ENCODE peak calls at places on chromosomes 1 and 21, in eight cellular contexts. R is effector CD4-positive, alpha-beta T cell; B is endodermal cell; Q is uterus; D is cardiac septum; C is CD8-positive, alpha-beta memory T cell; E is H4; V is NCI-H1417. I is an unnamed sample.

GRCh38 chr1:226296911-226297310 is 12.1 kb downstream of the LIN9 start:
- DNase-seq in R (no peak), B (no peak), Q (no peak), D (no peak), C (no peak), E (no peak), V (no peak), I (no peak)

GRCh38 chr1:223886516-223886921 is 40.8 kb upstream of the TP53BP2 start:
- DNase-seq in R (no peak), B (no peak), Q (no peak), D (no peak), C (no peak), E (no peak), V (peak), I (no peak)

GRCh38 chr1:235703516-235703915 is 53.9 kb upstream of the GNG4 start:
- DNase-seq in R (no peak), B (no peak), Q (no peak), D (no peak), C (no peak), E (no peak), V (no peak), I (no peak)

GRCh38 chr1:198756470-198756869 is 117.6 kb downstream of the PTPRC start:
- DNase-seq in R (no peak), B (no peak), Q (no peak), D (no peak), C (no peak), E (no peak), V (no peak), I (no peak)

GRCh38 chr1:199029855-199030254 is 391.0 kb downstream of the PTPRC start:
- DNase-seq in R (no peak), B (no peak), Q (no peak), D (no peak), C (no peak), E (no peak), V (no peak), I (peak)

GRCh38 chr1:156001682-156002171 is 19.0 kb downstream of the SSR2 start:
- DNase-seq in R (no peak), B (no peak), Q (no peak), D (peak), C (no peak), E (no peak), V (no peak), I (no peak)

GRCh38 chr1:150574260-150575071 is 4.9 kb downstream of the MCL1 start:
- DNase-seq in R (no peak), B (no peak), Q (no peak), D (no peak), C (no peak), E (peak), V (no peak), I (no peak)

GRCh38 chr1:10210841-10211804 is 753 bp downstream of the KIF1B start:
- DNase-seq in R (no peak), B (peak), Q (peak), D (peak), C (no peak), E (peak), V (peak), I (no peak)

GRCh38 chr1:66563094-66563800 is 29.3 kb downstream of the SGIP1 start:
- DNase-seq in R (no peak), B (peak), Q (peak), D (no peak), C (no peak), E (peak), V (no peak), I (no peak)

GRCh38 chr1:162846256-162847212 is 14.4 kb downstream of the CCDC190 start:
- DNase-seq in R (no peak), B (no peak), Q (no peak), D (no peak), C (no peak), E (peak), V (no peak), I (no peak)

GRCh38 chr1:109991400-109991925 is 6.9 kb downstream of the AHCYL1 start:
- DNase-seq in R (no peak), B (no peak), Q (no peak), D (no peak), C (no peak), E (no peak), V (no peak), I (no peak)

GRCh38 chr1:41856361-41857285 is 62.1 kb downstream of the HIVEP3 start:
- DNase-seq in R (no peak), B (no peak), Q (peak), D (no peak), C (no peak), E (no peak), V (no peak), I (no peak)

GRCh38 chr1:96487961-96488360 is 233.6 kb upstream of the PTBP2 start:
- DNase-seq in R (no peak), B (no peak), Q (no peak), D (no peak), C (no peak), E (no peak), V (no peak), I (no peak)

GRCh38 chr1:155134858-155135415 is 715 bp upstream of the SLC50A1 start:
- DNase-seq in R (peak), B (peak), Q (peak), D (peak), C (peak), E (peak), V (no peak), I (no peak)

GRCh38 chr21:15112858-15113257 is 48.1 kb upstream of the NRIP1 start:
- DNase-seq in R (no peak), B (no peak), Q (no peak), D (no peak), C (no peak), E (no peak), V (no peak), I (no peak)

GRCh38 chr1:14039894-14040430 is 340.0 kb downstream of the PRDM2 start:
- DNase-seq in R (no peak), B (peak), Q (no peak), D (no peak), C (no peak), E (no peak), V (no peak), I (no peak)

GRCh38 chr1:43293171-43293570 is 7.6 kb upstream of the TIE1 start:
- DNase-seq in R (no peak), B (no peak), Q (no peak), D (no peak), C (no peak), E (no peak), V (no peak), I (no peak)

GRCh38 chr1:16618719-16619118 is 5.4 kb upstream of the NBPF1 start:
- DNase-seq in R (peak), B (peak), Q (peak), D (peak), C (no peak), E (no peak), V (no peak), I (no peak)

GRCh38 chr1:43058545-43059360 is 100.1 kb upstream of the SLC2A1 start:
- DNase-seq in R (no peak), B (peak), Q (no peak), D (no peak), C (no peak), E (no peak), V (no peak), I (no peak)

GRCh38 chr1:96865731-96866684 is 144.4 kb downstream of the PTBP2 start:
- DNase-seq in R (no peak), B (no peak), Q (no peak), D (no peak), C (no peak), E (peak), V (no peak), I (no peak)

GRCh38 chr21:45234127-45234526 is 53.6 kb downstream of the POFUT2 start:
- DNase-seq in R (no peak), B (no peak), Q (no peak), D (no peak), C (no peak), E (no peak), V (no peak), I (no peak)

GRCh38 chr1:24207709-24208108 is 20.6 kb upstream of the IFNLR1 start:
- DNase-seq in R (no peak), B (no peak), Q (no peak), D (no peak), C (no peak), E (no peak), V (no peak), I (no peak)

GRCh38 chr1:215045647-215046308 is 36.8 kb upstream of the KCNK2 start:
- DNase-seq in R (no peak), B (no peak), Q (no peak), D (no peak), C (no peak), E (no peak), V (no peak), I (no peak)

GRCh38 chr1:190022709-190023108 is 455.0 kb downstream of the BRINP3 start:
- DNase-seq in R (no peak), B (no peak), Q (no peak), D (no peak), C (no peak), E (peak), V (no peak), I (no peak)

GRCh38 chr21:45073301-45074047 is 906 bp upstream of the ADARB1 start:
- DNase-seq in R (no peak), B (peak), Q (no peak), D (peak), C (no peak), E (no peak), V (peak), I (no peak)

GRCh38 chr1:3942416-3943122 is 42.5 kb upstream of the C1orf174 start:
- DNase-seq in R (no peak), B (no peak), Q (no peak), D (no peak), C (no peak), E (no peak), V (peak), I (no peak)

GRCh38 chr1:180805316-180805715 is 107.4 kb upstream of the KIAA1614 start:
- DNase-seq in R (no peak), B (no peak), Q (no peak), D (no peak), C (no peak), E (no peak), V (no peak), I (no peak)

GRCh38 chr1:244096066-244096610 is 45.1 kb downstream of the ZBTB18 start:
- DNase-seq in R (no peak), B (no peak), Q (no peak), D (no peak), C (no peak), E (no peak), V (no peak), I (no peak)

GRCh38 chr1:2989976-2990375 is 31.3 kb upstream of the ACTRT2 start:
- DNase-seq in R (no peak), B (no peak), Q (no peak), D (peak), C (no peak), E (no peak), V (no peak), I (no peak)

GRCh38 chr1:87331319-87332269 is 2.9 kb downstream of the LMO4 start:
- DNase-seq in R (peak), B (peak), Q (peak), D (peak), C (peak), E (peak), V (peak), I (peak)

GRCh38 chr1:55107111-55107510 is 67.8 kb downstream of the PCSK9 start:
- DNase-seq in R (no peak), B (no peak), Q (no peak), D (no peak), C (no peak), E (no peak), V (no peak), I (no peak)

GRCh38 chr1:46575300-46575699 is 23.9 kb upstream of the KNCN start:
- DNase-seq in R (no peak), B (no peak), Q (no peak), D (no peak), C (no peak), E (no peak), V (peak), I (no peak)

GRCh38 chr1:241926141-241926540 is 31.4 kb upstream of the BECN2 start:
- DNase-seq in R (no peak), B (no peak), Q (no peak), D (no peak), C (no peak), E (no peak), V (no peak), I (no peak)

GRCh38 chr1:72178266-72178665 is 104.1 kb downstream of the NEGR1 start:
- DNase-seq in R (no peak), B (no peak), Q (no peak), D (no peak), C (no peak), E (no peak), V (no peak), I (no peak)

GRCh38 chr1:33736496-33736895 is 127.4 kb upstream of the HMGB4 start:
- DNase-seq in R (no peak), B (no peak), Q (no peak), D (no peak), C (no peak), E (no peak), V (no peak), I (no peak)

GRCh38 chr1:34002810-34003209 is 138.9 kb downstream of the HMGB4 start:
- DNase-seq in R (no peak), B (no peak), Q (no peak), D (no peak), C (no peak), E (no peak), V (no peak), I (no peak)